ENCODE peak calls at places on chromosomes 1 and 21, in six cellular contexts. B is IMR-90, Y is H1, G is H9, Q is neuronal stem cell, N is trophoblast cell. D is an unnamed sample.
A peak's percentile ranks its signal among the peaks of the same experiment; 100 is the strongest.

GRCh38 chr1:220271706-220272046 is 577 bp downstream of the RAB3GAP2 start:
- DNase-seq in B (peak; percentile 26), Y (no peak), G (no peak), Q (no peak), N (peak; percentile 16), D (peak; percentile 55)

GRCh38 chr21:44368711-44369446 is 15.5 kb downstream of the TRPM2 start:
- DNase-seq in B (no peak), Y (peak; percentile 72), G (peak; percentile 76), Q (no peak), N (no peak), D (no peak)

GRCh38 chr1:42143875-42144274 is 9.3 kb upstream of the GUCA2B start:
- DNase-seq in B (no peak), Y (no peak), G (no peak), Q (no peak), N (no peak), D (no peak)

GRCh38 chr21:46357335-46357604 is 33.3 kb downstream of the PCNT start:
- DNase-seq in B (no peak), Y (no peak), G (no peak), Q (no peak), N (no peak), D (no peak)

GRCh38 chr1:98991127-98992003 is 13.3 kb downstream of the PLPPR5 start:
- DNase-seq in B (peak; percentile 93), Y (no peak), G (no peak), Q (no peak), N (peak; percentile 51), D (peak; percentile 84)

GRCh38 chr21:33230518-33231324 is 983 bp downstream of the IFNAR2 start:
- DNase-seq in B (peak; percentile 75), Y (no peak), G (peak; percentile 73), Q (peak; percentile 56), N (peak; percentile 73), D (peak; percentile 80)

GRCh38 chr1:230844561-230844960 is 23.8 kb downstream of the C1orf198 start:
- DNase-seq in B (no peak), Y (no peak), G (no peak), Q (no peak), N (no peak), D (no peak)

GRCh38 chr1:157217486-157217885 is 79.3 kb upstream of the ETV3 start:
- DNase-seq in B (no peak), Y (no peak), G (no peak), Q (no peak), N (no peak), D (no peak)

GRCh38 chr1:41314781-41315481 is 46.3 kb upstream of the FOXO6 start:
- DNase-seq in B (peak; percentile 41), Y (peak; percentile 47), G (no peak), Q (no peak), N (no peak), D (peak; percentile 29)

GRCh38 chr1:187862506-187862905 is 1033.8 kb downstream of the PLA2G4A start:
- DNase-seq in B (no peak), Y (no peak), G (no peak), Q (no peak), N (peak; percentile 96), D (peak; percentile 69)

GRCh38 chr1:247415423-247416361 is at the start of gene NLRP3:
- DNase-seq in B (no peak), Y (no peak), G (peak; percentile 41), Q (no peak), N (peak; percentile 96), D (no peak)

GRCh38 chr1:31984419-31985347 is 29.0 kb upstream of the KHDRBS1 start:
- DNase-seq in B (peak; percentile 63), Y (no peak), G (no peak), Q (no peak), N (no peak), D (peak; percentile 43)

GRCh38 chr21:26795866-26796329 is 49.3 kb downstream of the ADAMTS1 start:
- DNase-seq in B (peak; percentile 100), Y (no peak), G (no peak), Q (no peak), N (peak; percentile 52), D (peak; percentile 97)

GRCh38 chr1:38899560-38899959 is 18.2 kb upstream of the GJA9 start:
- DNase-seq in B (no peak), Y (no peak), G (no peak), Q (no peak), N (no peak), D (no peak)

GRCh38 chr1:221794925-221795324 is 53.0 kb upstream of the DUSP10 start:
- DNase-seq in B (no peak), Y (no peak), G (no peak), Q (no peak), N (no peak), D (no peak)

GRCh38 chr1:75487399-75487798 is 123.5 kb downstream of the SLC44A5 start:
- DNase-seq in B (no peak), Y (no peak), G (no peak), Q (no peak), N (no peak), D (no peak)

GRCh38 chr1:215003686-215004085 is 78.9 kb upstream of the KCNK2 start:
- DNase-seq in B (no peak), Y (no peak), G (no peak), Q (no peak), N (peak; percentile 91), D (no peak)

GRCh38 chr1:59511476-59512465 is 214.9 kb downstream of the FGGY start:
- DNase-seq in B (no peak), Y (no peak), G (no peak), Q (no peak), N (no peak), D (no peak)

GRCh38 chr1:53075206-53075605 is 13.2 kb downstream of the PODN start:
- DNase-seq in B (no peak), Y (no peak), G (no peak), Q (no peak), N (no peak), D (no peak)

GRCh38 chr1:207876129-207876528 is 34.8 kb downstream of the CD34 start:
- DNase-seq in B (no peak), Y (no peak), G (no peak), Q (no peak), N (no peak), D (no peak)

GRCh38 chr1:162236201-162236600 is 140.5 kb downstream of the SPATA46 start:
- DNase-seq in B (no peak), Y (no peak), G (no peak), Q (no peak), N (peak; percentile 55), D (no peak)

GRCh38 chr1:6392081-6392879 is 1.3 kb downstream of the ACOT7 start:
- DNase-seq in B (no peak), Y (no peak), G (no peak), Q (no peak), N (no peak), D (no peak)

GRCh38 chr1:92709738-92710137 is 75.2 kb downstream of the EVI5 start:
- DNase-seq in B (peak; percentile 91), Y (no peak), G (no peak), Q (no peak), N (peak; percentile 59), D (peak; percentile 77)

GRCh38 chr1:118366296-118366695 is 181.3 kb upstream of the SPAG17 start:
- DNase-seq in B (no peak), Y (no peak), G (no peak), Q (no peak), N (peak; percentile 22), D (no peak)

GRCh38 chr1:176364231-176364905 is 98.6 kb upstream of the PAPPA2 start:
- DNase-seq in B (no peak), Y (no peak), G (peak; percentile 31), Q (no peak), N (no peak), D (no peak)

GRCh38 chr1:156571261-156571958 is 955 bp downstream of the IQGAP3 start:
- DNase-seq in B (peak; percentile 96), Y (no peak), G (no peak), Q (no peak), N (peak; percentile 27), D (peak; percentile 91)

GRCh38 chr1:86150553-86151055 is 6.0 kb downstream of the COL24A1 start:
- DNase-seq in B (peak; percentile 53), Y (no peak), G (no peak), Q (no peak), N (no peak), D (no peak)

GRCh38 chr1:46535063-46535462 is 16.4 kb downstream of the KNCN start:
- DNase-seq in B (no peak), Y (no peak), G (no peak), Q (no peak), N (peak; percentile 77), D (peak; percentile 31)

DNA sequence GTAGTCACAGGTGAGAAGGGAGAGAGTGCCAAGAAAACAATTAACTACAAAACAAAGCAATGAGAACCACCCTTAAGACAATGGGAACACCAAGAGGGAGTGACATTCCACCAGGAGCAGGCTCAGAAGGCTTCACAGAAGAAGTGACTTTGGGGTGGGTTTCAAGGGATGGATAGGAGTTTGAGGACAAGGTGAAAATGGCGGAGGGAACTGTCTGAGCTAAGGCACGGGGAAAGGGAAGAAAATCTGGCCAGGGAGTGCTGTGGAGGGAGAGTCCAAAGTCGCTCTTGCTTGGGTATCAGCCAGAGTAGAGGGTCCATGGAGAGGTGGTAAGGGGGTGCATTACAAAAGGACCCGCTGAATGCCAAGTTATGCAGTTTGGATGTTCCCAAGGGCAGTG is 87.3 kb downstream of the CAMK2N1 start:
- DNase-seq in B (no peak), Y (no peak), G (peak; percentile 16), Q (no peak), N (no peak), D (no peak)
- H4K91ac ChIP-seq in B (no peak overlapping the region), Y (no peak overlapping the region), G (no peak overlapping the region), Q (no peak overlapping the region), N (no peak overlapping the region), D (no peak overlapping the region)

DNA sequence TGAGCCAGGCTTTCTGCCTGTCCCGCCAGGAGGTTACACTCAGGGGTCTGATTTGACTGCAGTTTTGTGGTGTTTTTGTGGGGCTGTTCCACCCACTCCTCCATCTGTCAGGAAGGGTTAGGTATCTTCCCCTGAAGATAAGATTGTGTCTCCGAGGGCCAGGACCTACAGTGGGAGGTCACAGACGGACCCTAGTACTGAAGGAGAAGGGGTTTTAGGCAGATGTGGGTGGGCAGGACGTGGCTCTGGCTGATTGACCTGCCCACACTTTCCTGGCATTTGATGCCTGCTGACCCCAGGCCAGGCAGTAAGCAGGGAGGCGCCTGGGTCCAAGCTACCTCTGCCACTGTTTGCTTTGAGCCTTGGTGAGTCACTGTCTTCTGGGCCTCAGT is 13.9 kb downstream of the RPS6KA1 start:
- DNase-seq in B (no peak), Y (no peak), G (no peak), Q (no peak), N (no peak), D (no peak)
- H3K4me1 ChIP-seq in B (peaks cover 15% of the 10 kb centered on the region), Y (no peaks in the 10 kb centered on the region), G (no peaks in the 10 kb centered on the region), Q (peaks cover 9% of the 10 kb centered on the region), N (peaks cover 7% of the 10 kb centered on the region), D (peaks cover 17% of the 10 kb centered on the region)

GRCh38 chr1:201307239-201307638 is 23.9 kb downstream of the PKP1 start:
- DNase-seq in B (peak; percentile 15), Y (no peak), G (no peak), Q (no peak), N (no peak), D (no peak)
- H3K4me2 ChIP-seq in B (no peak overlapping the region), Y (no peak overlapping the region), G (no peak overlapping the region), Q (no peak overlapping the region), N (no peak overlapping the region), D (no peak overlapping the region)

DNA sequence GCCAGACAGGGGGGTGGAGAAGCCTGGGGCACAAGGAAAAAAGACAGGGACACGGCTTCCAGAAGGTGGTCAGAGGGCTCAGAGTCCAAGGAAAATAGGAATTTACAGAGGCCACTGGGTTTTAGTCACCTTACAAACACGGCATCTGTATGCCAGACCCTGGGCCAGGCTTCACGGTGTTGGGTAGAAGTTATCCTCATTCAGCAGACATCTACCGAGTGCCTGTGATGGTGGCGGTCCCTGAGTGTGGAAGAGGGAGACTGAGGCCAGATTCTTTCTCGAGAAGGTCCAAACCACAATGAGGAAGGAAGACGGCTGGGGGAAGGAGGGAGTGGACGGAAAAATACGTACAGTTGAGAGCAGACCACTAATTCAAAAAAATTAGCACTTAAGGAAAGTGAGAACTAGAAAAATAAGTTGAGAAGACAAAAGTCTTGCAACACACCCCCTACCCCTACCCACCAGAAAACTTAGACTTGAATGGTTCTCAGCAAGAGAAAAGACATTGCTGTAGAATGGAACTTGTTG is 864 bp upstream of the BTG2 start:
- DNase-seq in B (no peak), Y (no peak), G (no peak), Q (no peak), N (no peak), D (no peak)
- H4K91ac ChIP-seq in B (peak overlapping the region; percentile 78), Y (no peak overlapping the region), G (no peak overlapping the region), Q (no peak overlapping the region), N (peak overlapping the region; percentile 64), D (no peak overlapping the region)